ENCODE peak calls at places on chromosomes 12 and 14, in four cellular contexts. One of them, this sample, is unnamed.

GRCh38 chr14:36430662-36431084 is 89.4 kb downstream of the NKX2-1 start:
- DNase-seq in neural crest cell: no peak
- DNase-seq in breast epithelium: no peak
- DNase-seq in mesothelial cell of epicardium: no peak
- DNase-seq in this sample: no peak

GRCh38 chr14:60656755-60657608 is 7.7 kb upstream of the SIX1 start:
- DNase-seq in neural crest cell: peak; percentile 69
- DNase-seq in breast epithelium: no peak
- DNase-seq in mesothelial cell of epicardium: peak; percentile 67
- DNase-seq in this sample: no peak

GRCh38 chr14:103216857-103217256 is 93.6 kb downstream of the TNFAIP2 start:
- DNase-seq in neural crest cell: no peak
- DNase-seq in breast epithelium: no peak
- DNase-seq in mesothelial cell of epicardium: no peak
- DNase-seq in this sample: no peak

GRCh38 chr12:51949342-51950030 is 2.0 kb upstream of the ACVR1B start:
- DNase-seq in neural crest cell: no peak
- DNase-seq in breast epithelium: no peak
- DNase-seq in mesothelial cell of epicardium: no peak
- DNase-seq in this sample: no peak

GRCh38 chr14:94816113-94816512 is 46.2 kb upstream of the GSC start:
- DNase-seq in neural crest cell: no peak
- DNase-seq in breast epithelium: no peak
- DNase-seq in mesothelial cell of epicardium: no peak
- DNase-seq in this sample: no peak

GRCh38 chr14:49959822-49960408 is 67.0 kb downstream of the ARF6 start:
- DNase-seq in neural crest cell: no peak
- DNase-seq in breast epithelium: no peak
- DNase-seq in mesothelial cell of epicardium: no peak
- DNase-seq in this sample: no peak

GRCh38 chr12:67391034-67391433 is 121.9 kb downstream of the CAND1 start:
- DNase-seq in neural crest cell: no peak
- DNase-seq in breast epithelium: no peak
- DNase-seq in mesothelial cell of epicardium: no peak
- DNase-seq in this sample: no peak

GRCh38 chr14:95449131-95449530 is 67.3 kb downstream of the SYNE3 start:
- DNase-seq in neural crest cell: no peak
- DNase-seq in breast epithelium: no peak
- DNase-seq in mesothelial cell of epicardium: no peak
- DNase-seq in this sample: no peak

GRCh38 chr12:79848321-79848720 is 86.6 kb downstream of the PPP1R12A start:
- DNase-seq in neural crest cell: no peak
- DNase-seq in breast epithelium: no peak
- DNase-seq in mesothelial cell of epicardium: no peak
- DNase-seq in this sample: no peak

GRCh38 chr12:77667101-77667500 is 163.6 kb upstream of the NAV3 start:
- DNase-seq in neural crest cell: no peak
- DNase-seq in breast epithelium: no peak
- DNase-seq in mesothelial cell of epicardium: no peak
- DNase-seq in this sample: no peak

GRCh38 chr12:26121841-26122680 is 2.8 kb downstream of the BHLHE41 start:
- DNase-seq in neural crest cell: peak; percentile 34
- DNase-seq in breast epithelium: no peak
- DNase-seq in mesothelial cell of epicardium: peak; percentile 56
- DNase-seq in this sample: no peak

GRCh38 chr12:68119724-68120211 is 39.8 kb downstream of the IFNG start:
- DNase-seq in neural crest cell: no peak
- DNase-seq in breast epithelium: no peak
- DNase-seq in mesothelial cell of epicardium: no peak
- DNase-seq in this sample: peak; percentile 50

GRCh38 chr12:98737327-98737722 is 92.2 kb downstream of the APAF1 start:
- DNase-seq in neural crest cell: no peak
- DNase-seq in breast epithelium: no peak
- DNase-seq in mesothelial cell of epicardium: no peak
- DNase-seq in this sample: no peak

GRCh38 chr12:98735821-98736220 is 90.7 kb downstream of the APAF1 start:
- DNase-seq in neural crest cell: no peak
- DNase-seq in breast epithelium: no peak
- DNase-seq in mesothelial cell of epicardium: no peak
- DNase-seq in this sample: no peak

GRCh38 chr12:98738539-98738938 is 93.4 kb downstream of the APAF1 start:
- DNase-seq in neural crest cell: no peak
- DNase-seq in breast epithelium: no peak
- DNase-seq in mesothelial cell of epicardium: no peak
- DNase-seq in this sample: no peak

GRCh38 chr12:98738002-98738401 is 92.9 kb downstream of the APAF1 start:
- DNase-seq in neural crest cell: no peak
- DNase-seq in breast epithelium: no peak
- DNase-seq in mesothelial cell of epicardium: no peak
- DNase-seq in this sample: no peak

DNA sequence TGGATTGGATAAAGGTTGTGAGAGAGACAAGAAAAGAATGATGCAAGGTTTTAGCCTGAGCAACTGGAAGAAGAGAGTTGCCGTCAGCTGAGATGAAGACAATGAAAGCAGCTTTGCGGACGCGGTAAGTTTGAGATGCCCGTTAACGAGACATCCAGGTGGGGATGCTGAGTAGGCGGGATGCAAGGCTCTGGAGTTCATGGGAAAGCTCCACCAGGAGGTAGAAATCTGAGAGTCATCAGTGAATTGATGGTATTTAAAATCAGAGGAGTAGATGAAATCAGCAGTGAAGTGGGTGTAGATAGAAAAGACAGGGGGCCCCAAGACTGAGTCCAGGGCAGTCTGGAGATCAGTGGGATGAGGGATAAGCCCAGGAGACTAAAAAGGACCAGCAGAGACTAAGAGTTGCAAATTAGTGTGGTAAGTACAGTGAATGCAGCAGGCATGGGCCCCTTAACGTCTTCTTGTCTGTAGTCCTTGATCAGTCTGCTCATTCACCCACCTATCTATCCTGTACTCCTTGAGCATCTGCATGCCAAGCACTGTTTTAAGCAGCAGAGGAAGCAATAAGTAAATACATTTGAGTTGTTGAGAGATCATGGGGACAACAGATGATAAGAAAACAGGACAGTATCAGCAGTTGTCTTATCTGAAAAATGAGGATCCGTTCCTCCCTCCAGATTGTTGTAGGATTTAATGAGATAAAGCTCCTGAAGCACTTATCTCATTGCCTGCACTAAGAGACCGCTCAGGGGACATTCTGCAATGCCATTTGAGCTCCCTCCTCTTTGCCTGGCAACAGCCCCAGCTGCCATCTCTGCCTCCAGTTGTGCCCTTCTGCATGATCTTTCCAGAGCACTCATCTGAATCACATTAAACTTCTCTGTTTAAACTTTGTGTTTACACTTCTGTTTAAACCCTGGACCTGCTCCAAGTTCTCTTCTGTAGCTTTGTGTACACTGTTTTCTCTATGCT is 91.5 kb downstream of the APAF1 start:
- DNase-seq in neural crest cell: no peak
- DNase-seq in breast epithelium: no peak
- DNase-seq in mesothelial cell of epicardium: no peak
- DNase-seq in this sample: no peak
- TF ChIP-seq CTCF in neural crest cell: no peak
- TF ChIP-seq CTCF in breast epithelium: no peak
- TF ChIP-seq CTCF in mesothelial cell of epicardium: no peak
- TF ChIP-seq CTCF in this sample: no peak

GRCh38 chr12:124855275-124855957 is 8.2 kb downstream of the SCARB1 start:
- DNase-seq in neural crest cell: no peak
- DNase-seq in breast epithelium: no peak
- DNase-seq in mesothelial cell of epicardium: no peak
- DNase-seq in this sample: no peak

GRCh38 chr12:124857921-124858461 is 5.7 kb downstream of the SCARB1 start:
- DNase-seq in neural crest cell: no peak
- DNase-seq in breast epithelium: no peak
- DNase-seq in mesothelial cell of epicardium: no peak
- DNase-seq in this sample: no peak

GRCh38 chr12:124854637-124855184 is 9.0 kb downstream of the SCARB1 start:
- DNase-seq in neural crest cell: no peak
- DNase-seq in breast epithelium: no peak
- DNase-seq in mesothelial cell of epicardium: no peak
- DNase-seq in this sample: no peak

GRCh38 chr12:124856842-124857178 is 6.9 kb downstream of the SCARB1 start:
- DNase-seq in neural crest cell: no peak
- DNase-seq in breast epithelium: no peak
- DNase-seq in mesothelial cell of epicardium: no peak
- DNase-seq in this sample: no peak

DNA sequence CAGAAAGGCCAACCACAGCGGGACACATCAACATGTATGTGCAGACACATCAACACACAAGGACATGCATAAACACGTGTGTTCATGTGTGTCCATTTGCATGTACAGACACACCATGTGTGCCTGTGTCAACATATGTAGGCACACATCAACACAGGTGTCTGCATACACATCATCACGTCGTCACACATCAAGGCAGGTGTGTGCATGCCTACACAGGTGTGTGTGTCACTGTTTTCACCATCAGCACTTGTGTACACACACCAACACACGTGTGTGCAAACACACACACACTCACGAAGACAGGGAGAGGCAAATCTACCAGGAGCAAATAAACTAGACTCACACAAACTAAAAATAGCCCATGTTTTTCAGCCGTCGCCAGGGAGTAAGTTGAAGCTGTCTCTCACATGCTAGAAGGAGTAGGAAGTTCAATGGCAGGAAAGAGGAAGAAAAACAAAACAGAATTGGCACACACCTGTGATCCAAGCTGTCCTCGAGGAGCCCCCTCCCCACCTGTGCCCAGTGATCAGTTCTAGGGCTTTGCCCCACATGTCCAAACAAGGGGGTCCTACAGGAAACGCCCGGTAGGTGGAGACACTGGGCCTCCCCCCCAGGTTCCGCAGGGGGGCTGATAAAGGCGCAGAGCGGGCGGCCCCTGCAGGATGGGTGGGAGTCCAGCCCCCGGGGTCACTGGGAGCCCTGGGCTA is 7.4 kb downstream of the SCARB1 start:
- DNase-seq in neural crest cell: no peak
- DNase-seq in breast epithelium: no peak
- DNase-seq in mesothelial cell of epicardium: no peak
- DNase-seq in this sample: no peak
- TF ChIP-seq CTCF in neural crest cell: no peak
- TF ChIP-seq CTCF in breast epithelium: no peak
- TF ChIP-seq CTCF in mesothelial cell of epicardium: no peak
- TF ChIP-seq CTCF in this sample: no peak

GRCh38 chr12:116916714-116917114 is 6.0 kb downstream of the FBXW8 start:
- DNase-seq in neural crest cell: no peak
- DNase-seq in breast epithelium: no peak
- DNase-seq in mesothelial cell of epicardium: no peak
- DNase-seq in this sample: peak; percentile 74
- TF ChIP-seq CTCF in neural crest cell: no peak
- TF ChIP-seq CTCF in breast epithelium: no peak
- TF ChIP-seq CTCF in mesothelial cell of epicardium: no peak
- TF ChIP-seq CTCF in this sample: peak; percentile 57

GRCh38 chr12:5073838-5074237 is 30.2 kb downstream of the KCNA5 start:
- DNase-seq in neural crest cell: no peak
- DNase-seq in breast epithelium: no peak
- DNase-seq in mesothelial cell of epicardium: no peak
- DNase-seq in this sample: no peak
- TF ChIP-seq CTCF in neural crest cell: peak; percentile 39
- TF ChIP-seq CTCF in breast epithelium: no peak
- TF ChIP-seq CTCF in mesothelial cell of epicardium: no peak
- TF ChIP-seq CTCF in this sample: no peak

GRCh38 chr12:69471667-69472385 is 1.6 kb downstream of the FRS2 start:
- DNase-seq in neural crest cell: no peak
- DNase-seq in breast epithelium: no peak
- DNase-seq in mesothelial cell of epicardium: no peak
- DNase-seq in this sample: no peak
- TF ChIP-seq CTCF in neural crest cell: no peak
- TF ChIP-seq CTCF in breast epithelium: no peak
- TF ChIP-seq CTCF in mesothelial cell of epicardium: no peak
- TF ChIP-seq CTCF in this sample: no peak

GRCh38 chr14:63991833-63992232 is 139.0 kb downstream of the SYNE2 start:
- DNase-seq in neural crest cell: no peak
- DNase-seq in breast epithelium: no peak
- DNase-seq in mesothelial cell of epicardium: no peak
- DNase-seq in this sample: no peak
- TF ChIP-seq CTCF in neural crest cell: no peak
- TF ChIP-seq CTCF in breast epithelium: no peak
- TF ChIP-seq CTCF in mesothelial cell of epicardium: no peak
- TF ChIP-seq CTCF in this sample: no peak

GRCh38 chr14:71933026-71933587 is 878 bp downstream of the RGS6 start:
- DNase-seq in neural crest cell: no peak
- DNase-seq in breast epithelium: no peak
- DNase-seq in mesothelial cell of epicardium: no peak
- DNase-seq in this sample: no peak

GRCh38 chr14:71931492-71932228 is 569 bp upstream of the RGS6 start:
- DNase-seq in neural crest cell: peak; percentile 10
- DNase-seq in breast epithelium: no peak
- DNase-seq in mesothelial cell of epicardium: peak; percentile 43
- DNase-seq in this sample: no peak

DNA sequence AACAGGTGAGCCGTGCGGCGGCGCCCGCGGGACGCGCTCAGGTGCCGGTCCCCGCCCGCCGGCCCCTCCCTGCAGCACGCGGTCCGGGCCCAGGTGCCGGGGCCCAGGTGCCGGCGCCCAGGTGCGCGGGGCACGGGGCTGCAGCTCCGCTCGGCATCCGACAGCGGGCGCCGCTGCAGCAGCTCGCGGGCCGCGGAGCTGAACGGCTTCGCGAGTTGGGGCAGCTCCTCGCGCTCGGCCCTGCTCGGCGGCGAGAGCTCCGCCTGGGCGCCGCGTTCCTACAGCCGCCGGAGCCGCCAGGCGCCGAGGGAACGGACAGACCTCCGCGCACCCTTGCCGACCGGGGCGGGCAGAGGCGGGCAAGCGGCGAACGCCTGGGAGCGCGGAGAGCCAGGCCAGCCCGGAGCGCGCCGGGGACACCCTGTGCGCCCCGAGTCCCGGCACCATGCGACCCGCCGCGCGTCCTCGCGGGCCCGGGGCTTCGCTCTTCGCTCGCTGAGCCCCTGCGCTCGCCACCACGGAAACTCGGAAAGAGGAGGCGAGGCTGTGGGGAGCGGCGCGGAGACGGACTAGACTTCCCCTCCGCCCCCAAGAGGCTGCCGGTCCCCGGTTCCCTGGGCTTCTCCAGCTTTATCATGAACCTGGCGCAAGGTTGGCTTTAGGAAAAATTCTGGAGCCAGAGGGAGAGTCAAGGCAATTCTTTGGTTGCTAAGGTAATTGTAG is at the start of gene RGS6:
- DNase-seq in neural crest cell: peak; percentile 30
- DNase-seq in breast epithelium: no peak
- DNase-seq in mesothelial cell of epicardium: peak; percentile 63
- DNase-seq in this sample: no peak
- TF ChIP-seq CTCF in neural crest cell: peak; percentile 50
- TF ChIP-seq CTCF in breast epithelium: no peak
- TF ChIP-seq CTCF in mesothelial cell of epicardium: no peak
- TF ChIP-seq CTCF in this sample: no peak

GRCh38 chr12:71014180-71014785 is 93.7 kb upstream of the PTPRR start:
- DNase-seq in neural crest cell: no peak
- DNase-seq in breast epithelium: no peak
- DNase-seq in mesothelial cell of epicardium: no peak
- DNase-seq in this sample: no peak
- TF ChIP-seq CTCF in neural crest cell: peak; percentile 53
- TF ChIP-seq CTCF in breast epithelium: peak; percentile 39
- TF ChIP-seq CTCF in mesothelial cell of epicardium: peak; percentile 20
- TF ChIP-seq CTCF in this sample: no peak

This sample was measured in natural killer cell.